ENCODE peak calls at places on chromosome 1, in seven cellular contexts. A is GM04503; O is stimulated activated CD4-positive, alpha-beta T cell treated with anti-CD3 and anti-CD28 coated beads, TNF-alpha, amount 100 ng/mL, for 48 hours; E is iris pigment epithelial cell; V is left ventricle myocardium superior; Y is T-helper 17 cell; Q is NCI-H2171. L is an unnamed sample.

GRCh38 chr1:198528376-198528775 is 12.1 kb downstream of the ATP6V1G3 start:
- DNase-seq in A (peak), O (no peak), E (peak), V (no peak), Y (no peak), Q (no peak), L (no peak)

GRCh38 chr1:20439282-20439681 is 46.7 kb downstream of the CAMK2N1 start:
- DNase-seq in A (no peak), O (no peak), E (peak), V (no peak), Y (no peak), Q (no peak), L (peak)

GRCh38 chr1:95653598-95653997 is 419.6 kb downstream of the RWDD3 start:
- DNase-seq in A (no peak), O (no peak), E (no peak), V (no peak), Y (no peak), Q (peak), L (no peak)

GRCh38 chr1:24707659-24708058 is 37.6 kb upstream of the CLIC4 start:
- DNase-seq in A (no peak), O (no peak), E (peak), V (no peak), Y (no peak), Q (no peak), L (no peak)

GRCh38 chr1:212703991-212704564 is 4.4 kb upstream of the BATF3 start:
- DNase-seq in A (no peak), O (no peak), E (no peak), V (no peak), Y (no peak), Q (no peak), L (no peak)

GRCh38 chr1:81298321-81298720 is 502.4 kb upstream of the ADGRL2 start:
- DNase-seq in A (no peak), O (no peak), E (no peak), V (no peak), Y (no peak), Q (no peak), L (no peak)

GRCh38 chr1:64124751-64125445 is 78.5 kb upstream of the UBE2U start:
- DNase-seq in A (no peak), O (no peak), E (no peak), V (no peak), Y (no peak), Q (no peak), L (no peak)

GRCh38 chr1:159906960-159907359 is 7.0 kb upstream of the CFAP45 start:
- DNase-seq in A (no peak), O (no peak), E (no peak), V (no peak), Y (no peak), Q (no peak), L (no peak)

GRCh38 chr1:205069371-205070125 is 14.7 kb downstream of the TMEM81 start:
- DNase-seq in A (no peak), O (no peak), E (no peak), V (peak), Y (no peak), Q (no peak), L (no peak)

GRCh38 chr1:201890223-201890622 is 1.5 kb downstream of the SHISA4 start:
- DNase-seq in A (no peak), O (no peak), E (no peak), V (no peak), Y (no peak), Q (no peak), L (no peak)

GRCh38 chr1:34800214-34800613 is 7.4 kb downstream of the GJA4 start:
- DNase-seq in A (no peak), O (no peak), E (peak), V (no peak), Y (no peak), Q (no peak), L (no peak)

GRCh38 chr1:91526496-91526895 is 25.8 kb downstream of the CDC7 start:
- DNase-seq in A (no peak), O (no peak), E (peak), V (no peak), Y (no peak), Q (no peak), L (no peak)